ENCODE peak calls at places on chromosomes 6 and 20, in five cellular contexts. K, W, I, U and S are unnamed samples.

GRCh38 chr6:104050455-104050854 is 809.3 kb downstream of the HACE1 start:
- DNase-seq in K (no peak), W (peak; percentile 9), I (no peak), U (no peak), S (no peak)

GRCh38 chr6:105452924-105453756 is 50.3 kb upstream of the PREP start:
- DNase-seq in K (no peak), W (peak; percentile 6), I (peak; percentile 25), U (peak; percentile 35), S (no peak)

GRCh38 chr6:105428342-105428957 is 25.6 kb upstream of the PREP start:
- DNase-seq in K (no peak), W (peak; percentile 54), I (no peak), U (no peak), S (no peak)

GRCh38 chr6:290111-290932 is 2.0 kb upstream of the DUSP22 start:
- DNase-seq in K (no peak), W (no peak), I (no peak), U (no peak), S (no peak)

GRCh38 chr6:18263561-18264337 is 581 bp downstream of the DEK start:
- DNase-seq in K (no peak), W (peak; percentile 73), I (peak; percentile 74), U (peak; percentile 74), S (peak; percentile 86)

GRCh38 chr20:63152322-63153253 is 63.3 kb downstream of the YTHDF1 start:
- DNase-seq in K (no peak), W (no peak), I (no peak), U (no peak), S (no peak)

GRCh38 chr6:137099689-137100398 is 55.1 kb upstream of the IL20RA start:
- DNase-seq in K (no peak), W (no peak), I (no peak), U (no peak), S (no peak)

GRCh38 chr20:33359399-33360261 is 41.7 kb downstream of the CDK5RAP1 start:
- DNase-seq in K (peak; percentile 8), W (no peak), I (no peak), U (no peak), S (no peak)

GRCh38 chr20:4366076-4366475 is 350.7 kb upstream of the RNF24 start:
- DNase-seq in K (no peak), W (no peak), I (no peak), U (no peak), S (no peak)

GRCh38 chr20:57999465-58000111 is 228.9 kb downstream of the ANKRD60 start:
- DNase-seq in K (no peak), W (peak; percentile 78), I (peak; percentile 63), U (no peak), S (no peak)

GRCh38 chr20:8722277-8722928 is 346.5 kb upstream of the PLCB4 start:
- DNase-seq in K (no peak), W (peak; percentile 83), I (peak; percentile 10), U (no peak), S (no peak)

GRCh38 chr20:53949319-53949839 is 121.0 kb downstream of the BCAS1 start:
- DNase-seq in K (no peak), W (peak; percentile 63), I (peak; percentile 69), U (peak; percentile 51), S (no peak)

GRCh38 chr6:148069256-148069655 is 273.4 kb upstream of the SASH1 start:
- DNase-seq in K (no peak), W (peak; percentile 20), I (no peak), U (no peak), S (no peak)

GRCh38 chr6:50096267-50096666 is 46.5 kb upstream of the DEFB112 start:
- DNase-seq in K (no peak), W (no peak), I (no peak), U (no peak), S (no peak)

GRCh38 chr6:50091641-50092040 is 41.9 kb upstream of the DEFB112 start:
- DNase-seq in K (no peak), W (no peak), I (no peak), U (no peak), S (no peak)

GRCh38 chr6:50093938-50094272 is 44.2 kb upstream of the DEFB112 start:
- DNase-seq in K (no peak), W (no peak), I (no peak), U (no peak), S (no peak)

GRCh38 chr6:50098306-50098705 is 48.6 kb upstream of the DEFB112 start:
- DNase-seq in K (no peak), W (no peak), I (no peak), U (no peak), S (no peak)

GRCh38 chr6:50093116-50093937 is 43.6 kb upstream of the DEFB112 start:
- DNase-seq in K (no peak), W (no peak), I (no peak), U (no peak), S (no peak)
- TF ChIP-seq POLR2AphosphoS5 in K (no peak), W (no peak), I (no peak), U (no peak), S (no peak)

GRCh38 chr6:95248501-95248900 is 328.8 kb upstream of the MANEA start:
- DNase-seq in K (no peak), W (no peak), I (no peak), U (no peak), S (no peak)
- TF ChIP-seq CTCF in K (no peak), W (no peak), I (no peak), U (no peak), S (no peak)

DNA sequence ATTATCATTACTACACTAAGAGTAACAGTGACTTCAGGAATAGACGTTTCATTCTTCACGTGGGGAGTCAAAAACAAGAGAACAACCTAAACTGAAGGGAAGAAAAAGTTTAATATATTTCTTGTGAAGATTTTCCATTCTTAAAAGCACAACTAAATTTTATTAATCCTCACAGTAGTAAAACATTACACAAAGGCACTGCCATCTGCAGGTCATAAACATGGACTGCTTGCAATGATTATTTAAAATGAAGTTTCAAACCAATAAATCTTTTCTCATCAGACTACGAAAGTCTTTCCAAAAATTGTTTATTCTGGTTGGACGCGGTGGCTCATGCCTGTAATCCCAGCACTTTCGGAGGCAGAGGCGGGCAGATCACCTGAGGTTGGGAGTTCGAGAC is 2.6 kb downstream of the NCOA5 start:
- DNase-seq in K (no peak), W (peak; percentile 20), I (no peak), U (no peak), S (no peak)
- H3K27ac ChIP-seq in K (no peak overlapping the region), W (no peak overlapping the region), I (peak overlapping the region; percentile 99), U (peak overlapping the region; percentile 99), S (peak overlapping the region; percentile 97)

GRCh38 chr20:49905415-49906091 is 9.8 kb downstream of the SPATA2 start:
- DNase-seq in K (no peak), W (no peak), I (peak; percentile 2), U (no peak), S (peak; percentile 61)

GRCh38 chr20:49907405-49908257 is 7.7 kb downstream of the SPATA2 start:
- DNase-seq in K (no peak), W (no peak), I (no peak), U (no peak), S (no peak)

GRCh38 chr20:49906615-49907154 is 8.6 kb downstream of the SPATA2 start:
- DNase-seq in K (peak; percentile 60), W (no peak), I (no peak), U (no peak), S (no peak)

GRCh38 chr20:49904440-49905214 is 10.7 kb downstream of the SPATA2 start:
- DNase-seq in K (no peak), W (no peak), I (peak; percentile 6), U (no peak), S (peak; percentile 32)

DNA sequence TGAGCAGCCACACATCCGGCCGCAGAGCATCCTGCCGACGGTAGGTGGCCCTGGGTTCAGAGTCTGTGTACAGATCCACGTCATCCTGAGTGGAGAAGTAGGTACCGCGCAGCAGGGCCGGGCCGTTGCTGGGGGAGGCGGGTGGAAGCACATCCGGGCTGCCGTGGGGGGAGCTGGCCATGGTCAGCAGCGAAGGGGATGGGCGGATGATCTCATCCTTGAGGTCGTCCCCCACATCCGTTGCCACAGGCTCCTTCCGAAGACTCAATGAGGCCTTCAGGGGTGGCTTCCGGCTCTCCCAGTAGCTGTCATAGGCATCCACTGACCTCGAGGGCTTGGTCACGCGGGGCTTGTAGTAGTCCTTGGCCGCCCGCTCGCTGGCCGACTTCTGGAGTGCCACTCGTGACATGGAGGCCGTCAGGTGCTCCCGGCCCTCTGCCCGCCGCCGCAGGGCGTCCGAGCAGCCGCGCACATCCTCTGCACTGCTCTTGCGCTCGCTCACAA is 9.2 kb downstream of the SPATA2 start:
- DNase-seq in K (no peak), W (no peak), I (no peak), U (no peak), S (peak; percentile 56)
- TF ChIP-seq POLR2AphosphoS5 in K (no peak), W (no peak), I (no peak), U (no peak), S (no peak)

GRCh38 chr6:32095338-32096086 is 13.6 kb downstream of the TNXB start:
- DNase-seq in K (no peak), W (no peak), I (no peak), U (no peak), S (no peak)

GRCh38 chr6:32102255-32102654 is 6.9 kb downstream of the TNXB start:
- DNase-seq in K (no peak), W (no peak), I (no peak), U (no peak), S (no peak)

GRCh38 chr6:32096087-32096393 is 13.1 kb downstream of the TNXB start:
- DNase-seq in K (no peak), W (no peak), I (no peak), U (no peak), S (no peak)

GRCh38 chr6:32092760-32093497 is 16.2 kb downstream of the TNXB start:
- DNase-seq in K (no peak), W (no peak), I (no peak), U (no peak), S (peak; percentile 77)

DNA sequence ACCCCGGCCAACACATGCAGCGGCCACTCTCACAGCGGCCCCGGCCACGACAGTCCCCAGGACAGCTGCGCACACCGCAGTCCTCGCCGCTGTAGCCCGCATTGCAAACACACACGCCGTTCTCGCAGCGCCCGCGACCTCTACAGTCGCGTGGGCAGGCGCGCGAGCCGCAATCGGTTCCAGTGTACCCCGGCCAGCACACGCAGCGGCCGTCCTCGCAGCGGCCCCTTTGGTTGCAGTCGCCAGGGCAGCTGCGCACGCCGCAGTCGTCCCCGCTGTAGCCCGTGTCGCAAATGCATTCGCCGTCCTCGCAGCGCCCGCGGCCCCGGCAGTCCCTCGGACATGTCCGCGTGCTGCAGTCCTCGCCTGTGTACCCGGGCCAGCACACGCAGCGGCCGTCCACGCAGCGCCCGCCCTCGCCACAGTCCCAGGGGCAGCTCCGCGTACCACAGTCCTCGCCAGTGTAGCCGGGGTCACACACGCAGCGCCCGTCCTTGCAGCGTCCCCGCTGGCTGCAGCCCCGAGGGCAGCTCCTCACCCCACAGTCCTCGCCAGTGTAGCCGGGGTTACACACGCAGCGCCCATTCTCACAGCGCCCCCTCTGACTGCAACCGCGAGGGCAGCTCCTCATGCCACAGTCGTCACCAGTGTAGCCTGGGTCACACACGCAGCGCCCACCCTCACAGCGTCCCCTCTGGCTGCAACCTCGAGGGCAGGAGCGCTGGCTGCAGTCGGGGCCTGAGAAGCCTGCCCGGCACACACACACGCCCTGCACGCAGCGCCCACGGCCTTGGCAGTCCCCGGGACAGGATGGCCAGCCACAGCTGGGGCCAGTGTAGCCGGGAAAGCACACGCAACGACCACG is 12.5 kb downstream of the TNXB start:
- DNase-seq in K (no peak), W (no peak), I (no peak), U (no peak), S (no peak)
- TF ChIP-seq CTCF in K (no peak), W (no peak), I (no peak), U (no peak), S (no peak)

DNA sequence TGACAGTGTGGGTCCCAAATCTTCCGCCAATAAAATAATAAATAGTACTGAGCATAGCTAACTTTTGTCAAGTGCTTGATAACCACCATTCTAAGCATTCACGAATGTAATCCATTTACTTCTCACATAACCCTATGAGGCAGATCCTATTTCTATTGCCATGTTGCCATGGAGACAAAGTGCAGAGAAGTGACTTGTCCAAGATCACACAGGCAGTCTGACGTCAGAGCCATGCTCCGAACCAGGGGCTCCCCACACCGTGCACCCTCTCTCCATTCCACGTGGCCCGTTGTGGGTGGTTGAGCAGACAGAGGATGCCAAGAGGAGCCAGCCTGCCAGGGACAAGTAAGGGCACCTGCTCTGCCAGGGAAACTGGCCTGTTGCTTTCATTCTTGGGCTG is 38.9 kb downstream of the CDH22 start:
- DNase-seq in K (no peak), W (no peak), I (no peak), U (no peak), S (no peak)
- H3K27ac ChIP-seq in K (no peak overlapping the region), W (no peak overlapping the region), I (no peak overlapping the region), U (no peak overlapping the region), S (no peak overlapping the region)